ENCODE peak calls at places on chromosome 16, in eight cellular contexts. S, K, D, Y, I, V, U and Q are unnamed samples.

GRCh38 chr16:64153718-64154117 is 968.1 kb downstream of the CDH11 start:
- DNase-seq in D (no peak), I (no peak), U (no peak), K (peak; percentile 73), S (peak; percentile 62), V (no peak), Y (no peak), Q (no peak)

GRCh38 chr16:85171809-85172464 is 59.7 kb upstream of the CIBAR2 start:
- DNase-seq in Y (no peak), V (no peak), I (no peak), D (no peak), K (peak; percentile 11), U (no peak), S (peak; percentile 40), Q (no peak)

GRCh38 chr16:58324792-58325191 is 30.0 kb upstream of the PRSS54 start:
- DNase-seq in Y (no peak), V (no peak), S (no peak), K (no peak), D (no peak), U (no peak), I (no peak), Q (no peak)

GRCh38 chr16:76819517-76819916 is 371.5 kb upstream of the MON1B start:
- DNase-seq in I (no peak), K (no peak), Y (no peak), U (no peak), V (no peak), D (no peak), S (no peak), Q (no peak)

GRCh38 chr16:9123871-9124270 is 32.4 kb downstream of the HAPSTR1 start:
- DNase-seq in D (no peak), K (peak; percentile 82), S (no peak), Y (no peak), I (no peak), V (peak; percentile 90), U (no peak), Q (no peak)

GRCh38 chr16:13426736-13427135 is 493.2 kb upstream of the ERCC4 start:
- DNase-seq in I (no peak), U (no peak), S (no peak), V (no peak), D (no peak), Y (no peak), K (no peak), Q (no peak)

GRCh38 chr16:19118938-19119431 is 5.2 kb downstream of the ITPRIPL2 start:
- DNase-seq in Y (no peak), I (no peak), D (no peak), S (peak; percentile 95), V (peak; percentile 34), U (no peak), K (peak; percentile 76), Q (no peak)

GRCh38 chr16:65576631-65577030 is 454.8 kb upstream of the CDH11 start:
- DNase-seq in D (peak; percentile 33), S (no peak), I (peak; percentile 87), V (no peak), Y (peak; percentile 87), U (no peak), K (no peak), Q (peak; percentile 55)

GRCh38 chr16:70691223-70692129 is 5.6 kb upstream of the MTSS2 start:
- DNase-seq in D (no peak), V (peak; percentile 69), K (no peak), U (no peak), S (peak; percentile 100), I (no peak), Y (no peak), Q (no peak)

GRCh38 chr16:3009568-3010390 is 2.9 kb upstream of the CLDN9 start:
- DNase-seq in I (peak; percentile 95), Y (peak; percentile 97), U (no peak), V (peak; percentile 49), D (no peak), S (no peak), K (peak; percentile 88), Q (no peak)

GRCh38 chr16:2924901-2925820 is 13.4 kb downstream of the FLYWCH1 start:
- DNase-seq in S (no peak), I (peak; percentile 88), V (no peak), Y (peak; percentile 91), U (peak; percentile 72), D (no peak), K (peak; percentile 27), Q (no peak)

GRCh38 chr16:56866955-56867830 is 2.2 kb downstream of the SLC12A3 start:
- DNase-seq in I (peak; percentile 71), S (peak; percentile 87), K (peak; percentile 65), U (no peak), V (peak; percentile 37), Y (peak; percentile 84), D (no peak), Q (no peak)

GRCh38 chr16:57333402-57333801 is 25.2 kb upstream of the CCL22 start:
- DNase-seq in K (no peak), U (no peak), Y (no peak), S (no peak), D (no peak), V (no peak), I (no peak), Q (no peak)

GRCh38 chr16:58501242-58502131 is 1.5 kb downstream of the NDRG4 start:
- DNase-seq in V (peak; percentile 33), U (no peak), S (peak; percentile 41), D (no peak), I (peak; percentile 95), K (no peak), Y (peak; percentile 92), Q (peak; percentile 60)

DNA sequence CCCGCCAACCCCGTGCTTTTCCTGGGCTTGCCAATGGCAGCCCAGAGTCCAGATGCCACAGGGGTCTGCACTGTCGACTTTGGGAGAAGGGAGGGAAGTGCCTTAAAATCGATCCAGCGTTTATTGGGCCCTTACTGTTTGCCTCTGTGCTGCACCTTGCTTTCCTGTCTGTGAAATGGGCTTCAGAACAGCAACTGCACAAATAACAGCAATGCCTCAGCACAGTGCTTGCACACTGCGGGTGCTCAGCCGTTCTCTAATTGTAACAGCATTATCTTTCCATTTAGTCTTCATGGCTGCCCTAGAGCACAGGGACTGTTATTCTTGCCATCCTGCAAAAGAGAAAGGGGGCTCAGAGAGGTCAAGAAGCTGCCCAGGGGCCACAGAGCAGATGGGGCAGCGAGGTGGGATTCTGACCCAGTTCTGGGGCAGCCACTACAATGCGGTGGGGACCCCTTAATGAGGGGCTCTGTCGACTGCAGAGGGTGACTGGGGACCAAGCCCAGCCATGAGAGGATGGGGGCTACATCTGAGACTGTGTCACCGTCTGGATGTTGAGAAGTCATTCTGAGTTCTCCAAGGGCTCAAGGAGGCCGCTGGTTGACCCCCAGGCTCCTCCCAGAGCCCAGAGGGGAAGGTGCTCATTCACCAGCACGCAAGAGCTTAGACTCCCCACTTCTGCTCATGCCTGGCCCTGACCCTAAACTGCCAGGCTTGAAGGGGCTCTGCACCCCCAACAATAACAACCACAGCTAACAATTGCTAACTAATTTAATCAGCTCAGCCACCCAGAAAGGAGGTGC is 9.4 kb upstream of the FOXF1 start:
- DNase-seq in U (no peak), I (no peak), D (no peak), V (no peak), Y (no peak), K (no peak), S (no peak), Q (no peak)
- H3K27me3 ChIP-seq in U (peaks cover 94% of the 10 kb centered on the region), I (peaks cover 100% of the 10 kb centered on the region), D (peaks cover 98% of the 10 kb centered on the region), V (peaks cover 98% of the 10 kb centered on the region), Y (peaks cover 100% of the 10 kb centered on the region), K (peaks cover 89% of the 10 kb centered on the region), S (peaks cover 84% of the 10 kb centered on the region), Q (peaks cover 93% of the 10 kb centered on the region)

GRCh38 chr16:4475880-4476790 is at the start of gene HMOX2:
- DNase-seq in S (peak; percentile 96), I (peak; percentile 99), U (peak; percentile 91), V (peak; percentile 96), K (peak; percentile 93), Y (peak; percentile 94), D (peak; percentile 94), Q (peak; percentile 93)
- H3K4me1 ChIP-seq in S (peaks cover 15% of the 10 kb centered on the region), I (no peaks in the 10 kb centered on the region), U (peaks cover 38% of the 10 kb centered on the region), V (peaks cover 31% of the 10 kb centered on the region), K (peaks cover 27% of the 10 kb centered on the region), Y (peaks cover 6% of the 10 kb centered on the region), D (no peaks in the 10 kb centered on the region), Q (peaks cover 2% of the 10 kb centered on the region)

DNA sequence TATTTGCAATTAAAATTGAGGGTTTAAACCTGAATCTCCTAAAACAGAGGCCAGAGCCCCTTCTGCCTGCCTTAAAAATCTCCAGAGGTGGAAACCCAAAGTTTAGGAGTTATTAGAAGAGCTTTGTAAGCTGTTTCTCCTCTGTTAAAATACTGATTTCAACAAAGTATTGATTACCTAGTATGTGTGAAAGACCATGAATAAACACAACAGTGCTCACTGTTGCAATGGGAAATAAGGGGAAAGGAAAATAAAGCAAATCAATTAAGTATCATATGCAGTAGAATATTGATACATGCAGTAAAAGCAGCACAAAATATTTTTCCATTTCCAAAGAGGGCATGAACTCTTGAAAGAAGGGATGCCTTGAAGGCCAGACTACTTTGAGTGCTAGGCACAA is 14.7 kb downstream of the CDR2 start:
- DNase-seq in D (no peak), U (no peak), S (no peak), V (no peak), Y (no peak), I (no peak), K (no peak), Q (no peak)
- H3K4me3 ChIP-seq in D (no peak overlapping the region), U (no peak overlapping the region), S (no peak overlapping the region), V (no peak overlapping the region), Y (no peak overlapping the region), I (no peak overlapping the region), K (no peak overlapping the region), Q (no peak overlapping the region)

GRCh38 chr16:68736561-68736960 is 531 bp upstream of the CDH1 start:
- DNase-seq in I (no peak), Y (no peak), U (no peak), S (no peak), V (no peak), K (no peak), D (no peak), Q (no peak)

GRCh38 chr16:68733570-68733969 is 3.5 kb upstream of the CDH1 start:
- DNase-seq in Y (no peak), I (no peak), K (no peak), V (no peak), D (no peak), U (no peak), S (no peak), Q (no peak)

GRCh38 chr16:68737046-68737729 is at the start of gene CDH1:
- DNase-seq in D (no peak), V (peak; percentile 95), I (peak; percentile 98), K (peak; percentile 86), S (no peak), Y (peak; percentile 98), U (no peak), Q (peak; percentile 88)

GRCh38 chr16:68732741-68733399 is 4.2 kb upstream of the CDH1 start:
- DNase-seq in I (peak; percentile 62), S (no peak), V (no peak), Y (peak; percentile 50), K (no peak), U (no peak), D (no peak), Q (no peak)

GRCh38 chr16:68734782-68735181 is 2.3 kb upstream of the CDH1 start:
- DNase-seq in D (no peak), S (no peak), Y (no peak), U (no peak), V (no peak), I (no peak), K (no peak), Q (no peak)
- H3K27me3 ChIP-seq in D (peaks cover 3% of the 10 kb centered on the region), S (peaks cover 50% of the 10 kb centered on the region), Y (no peaks in the 10 kb centered on the region), U (no peaks in the 10 kb centered on the region), V (peaks cover 33% of the 10 kb centered on the region), I (peaks cover 32% of the 10 kb centered on the region), K (no peaks in the 10 kb centered on the region), Q (no peaks in the 10 kb centered on the region)

GRCh38 chr16:50528820-50529219 is 19.4 kb upstream of the NKD1 start:
- DNase-seq in D (no peak), Y (no peak), V (no peak), S (no peak), U (no peak), I (peak; percentile 7), K (no peak), Q (no peak)
- H3K4me1 ChIP-seq in D (no peaks in the 10 kb centered on the region), Y (no peaks in the 10 kb centered on the region), V (no peaks in the 10 kb centered on the region), S (no peaks in the 10 kb centered on the region), U (peaks cover 8% of the 10 kb centered on the region), I (no peaks in the 10 kb centered on the region), K (no peaks in the 10 kb centered on the region), Q (no peaks in the 10 kb centered on the region)

GRCh38 chr16:25110392-25110947 is 1.1 kb upstream of the LCMT1 start:
- DNase-seq in D (no peak), S (peak; percentile 37), I (no peak), V (peak; percentile 24), Y (no peak), K (no peak), U (no peak), Q (no peak)
- H3K4me3 ChIP-seq in D (peak overlapping the region; percentile 95), S (peak overlapping the region; percentile 93), I (peak overlapping the region; percentile 90), V (peak overlapping the region; percentile 22), Y (peak overlapping the region; percentile 57), K (peak overlapping the region; percentile 79), U (peak overlapping the region; percentile 86), Q (peak overlapping the region; percentile 65)